ENCODE peak calls at places on chromosomes 7 and 10, in six cellular contexts. D, A, Z, N, U and T are unnamed samples. For H3K4me1, the result is how much of the 10 kb centered on the place peaks cover.

GRCh38 chr7:87561702-87562101 is 39.0 kb downstream of the ABCB1 start:
- DNase-seq in D (no peak), A (no peak), Z (no peak), N (no peak), U (no peak), T (no peak)

GRCh38 chr10:86931872-86932271 is 25.5 kb downstream of the MMRN2 start:
- DNase-seq in D (no peak), A (no peak), Z (no peak), N (no peak), U (no peak), T (no peak)

GRCh38 chr7:121328508-121329459 is at the start of gene WNT16:
- DNase-seq in D (no peak), A (no peak), Z (no peak), N (no peak), U (no peak), T (no peak)

GRCh38 chr10:31299119-31299518 is 19.9 kb upstream of the ZEB1 start:
- DNase-seq in D (no peak), A (no peak), Z (no peak), N (no peak), U (no peak), T (no peak)

GRCh38 chr10:130429809-130430208 is 293.6 kb downstream of the GLRX3 start:
- DNase-seq in D (no peak), A (no peak), Z (peak), N (no peak), U (no peak), T (no peak)

GRCh38 chr7:15461576-15461975 is 100.2 kb downstream of the AGMO start:
- DNase-seq in D (no peak), A (no peak), Z (no peak), N (no peak), U (no peak), T (no peak)

GRCh38 chr7:31251441-31251840 is 89.1 kb downstream of the NEUROD6 start:
- DNase-seq in D (no peak), A (no peak), Z (no peak), N (no peak), U (no peak), T (no peak)

GRCh38 chr7:101470668-101471067 is 108.0 kb downstream of the COL26A1 start:
- DNase-seq in D (no peak), A (no peak), Z (no peak), N (no peak), U (no peak), T (no peak)

GRCh38 chr10:73646598-73647041 is 5.3 kb upstream of the MYOZ1 start:
- DNase-seq in D (no peak), A (no peak), Z (no peak), N (no peak), U (no peak), T (no peak)

GRCh38 chr7:22765609-22766008 is 38.6 kb downstream of the IL6 start:
- DNase-seq in D (no peak), A (no peak), Z (no peak), N (no peak), U (no peak), T (no peak)

GRCh38 chr10:89001428-89002072 is 11.0 kb downstream of the FAS start:
- DNase-seq in D (no peak), A (no peak), Z (no peak), N (no peak), U (peak), T (no peak)

GRCh38 chr10:90592903-90593302 is 264.9 kb downstream of the HTR7 start:
- DNase-seq in D (no peak), A (peak), Z (no peak), N (peak), U (no peak), T (peak)

GRCh38 chr7:157444011-157444842 is 107.4 kb downstream of the DNAJB6 start:
- DNase-seq in D (peak), A (peak), Z (peak), N (no peak), U (no peak), T (no peak)

GRCh38 chr10:4215485-4215884 is 430.5 kb upstream of the KLF6 start:
- DNase-seq in D (no peak), A (no peak), Z (no peak), N (no peak), U (no peak), T (no peak)

GRCh38 chr7:45573636-45574470 is at the start of gene ADCY1:
- DNase-seq in D (no peak), A (no peak), Z (no peak), N (no peak), U (no peak), T (no peak)

GRCh38 chr7:105496501-105496900 is 25.6 kb downstream of the PUS7 start:
- DNase-seq in D (no peak), A (no peak), Z (no peak), N (no peak), U (no peak), T (no peak)

GRCh38 chr10:22683995-22684305 is 30.4 kb downstream of the PIP4K2A start:
- DNase-seq in D (no peak), A (no peak), Z (no peak), N (no peak), U (no peak), T (no peak)

GRCh38 chr10:22686347-22686746 is 28.0 kb downstream of the PIP4K2A start:
- DNase-seq in D (no peak), A (no peak), Z (no peak), N (no peak), U (no peak), T (no peak)

GRCh38 chr10:22682237-22683192 is 31.9 kb downstream of the PIP4K2A start:
- DNase-seq in D (no peak), A (no peak), Z (no peak), N (no peak), U (no peak), T (no peak)

GRCh38 chr10:22685926-22686325 is 28.5 kb downstream of the PIP4K2A start:
- DNase-seq in D (no peak), A (no peak), Z (no peak), N (peak), U (no peak), T (no peak)

DNA sequence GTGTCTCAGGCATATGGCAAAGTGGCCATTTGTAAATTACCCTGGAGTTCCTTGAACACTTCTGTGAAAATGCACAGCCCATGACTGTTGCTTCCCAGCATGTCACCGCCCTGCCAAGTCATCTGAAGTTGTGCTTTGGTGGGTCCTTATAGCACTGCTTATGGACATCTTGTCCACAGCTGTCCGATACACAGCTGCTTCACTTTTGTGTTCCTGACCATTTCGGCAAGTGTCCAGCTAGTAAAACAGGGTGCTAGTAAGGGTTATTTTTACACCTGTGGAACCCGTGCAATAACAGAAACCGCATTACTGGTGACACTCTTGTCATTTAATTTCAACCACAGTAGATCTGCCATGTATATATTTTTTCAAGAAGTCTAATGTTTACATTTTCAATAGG is 29.7 kb downstream of the PIP4K2A start:
- DNase-seq in D (no peak), A (no peak), Z (no peak), N (no peak), U (no peak), T (no peak)
- H3K27ac ChIP-seq in D (no peak), A (no peak), Z (no peak), N (no peak), U (no peak), T (no peak)

GRCh38 chr10:26048756-26049155 is 114.7 kb downstream of the MYO3A start:
- DNase-seq in D (no peak), A (no peak), Z (no peak), N (no peak), U (no peak), T (no peak)
- H3K4me1 ChIP-seq in D (under half), A (under half), Z (under half), N (under half), U (under half), T (under half)

DNA sequence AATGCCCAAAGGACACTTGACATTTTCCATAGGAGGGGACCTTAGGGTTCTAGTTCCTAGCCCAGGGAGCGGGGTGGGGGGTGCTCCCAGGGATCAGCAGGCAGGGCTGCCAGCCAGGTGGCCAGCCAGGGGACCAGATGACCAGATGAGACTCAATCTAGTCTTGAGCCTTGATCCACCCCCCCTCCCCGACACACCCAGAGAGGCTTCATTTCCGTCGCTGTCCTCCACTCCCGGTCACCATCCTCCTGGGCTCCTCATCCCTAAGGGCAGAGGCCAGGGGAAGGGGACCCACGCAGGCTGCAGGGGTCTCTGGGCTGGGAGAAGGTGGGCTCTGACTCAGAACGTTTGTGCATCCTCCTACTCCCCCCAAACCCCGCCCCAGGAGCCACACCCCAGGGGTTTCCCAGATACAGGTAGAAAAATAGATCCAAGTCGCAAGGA is 1.0 kb downstream of the STX1A start:
- DNase-seq in D (no peak), A (no peak), Z (no peak), N (no peak), U (no peak), T (no peak)
- H3K27ac ChIP-seq in D (no peak), A (peak), Z (no peak), N (no peak), U (no peak), T (no peak)

GRCh38 chr7:50268223-50268622 is 36.3 kb upstream of the IKZF1 start:
- DNase-seq in D (no peak), A (no peak), Z (no peak), N (no peak), U (no peak), T (no peak)

GRCh38 chr7:50268990-50269389 is 35.5 kb upstream of the IKZF1 start:
- DNase-seq in D (no peak), A (no peak), Z (no peak), N (no peak), U (no peak), T (no peak)

GRCh38 chr7:50265968-50266694 is 38.4 kb upstream of the IKZF1 start:
- DNase-seq in D (no peak), A (no peak), Z (no peak), N (no peak), U (no peak), T (no peak)

GRCh38 chr7:50266893-50267386 is 37.6 kb upstream of the IKZF1 start:
- DNase-seq in D (peak), A (no peak), Z (no peak), N (no peak), U (no peak), T (peak)

GRCh38 chr7:50267525-50268041 is 36.9 kb upstream of the IKZF1 start:
- DNase-seq in D (no peak), A (no peak), Z (no peak), N (no peak), U (no peak), T (no peak)
- H3K4me1 ChIP-seq in D (under half), A (under half), Z (under half), N (under half), U (under half), T (under half)

GRCh38 chr7:2635148-2635668 is 3.4 kb downstream of the TTYH3 start:
- DNase-seq in D (no peak), A (no peak), Z (no peak), N (no peak), U (no peak), T (no peak)
- H3K27ac ChIP-seq in D (no peak), A (no peak), Z (peak), N (peak), U (no peak), T (no peak)